ENCODE peak calls at places on chromosomes 13 and 19, in eight cellular contexts. D is stimulated activated CD4-positive, alpha-beta T cell treated with anti-CD3 and anti-CD28 coated beads, Interleukin-4, amount 100 ng/mL, for 4 hours; F is stimulated activated effector memory CD8-positive, alpha-beta T cell treated with anti-CD3 and anti-CD28 coated beads, Interleukin-12 subunit alpha, Interleukin-12 subunit beta, amount 100 ng/mL, for 72 hours; L is NCI-H1092; Z is T-helper 2 cell; N is SK-MEL-5; O is stimulated activated CD8-positive, alpha-beta memory T cell treated with anti-CD3 and anti-CD28 coated beads, Interleukin-4, amount 100 ng/mL, for 24 hours; R is WTC11. W is an unnamed sample.

GRCh38 chr13:110716235-110716505 is 2.7 kb downstream of the ING1 start:
- DNase-seq in N (peak; percentile 23), Z (no peak), O (no peak), R (no peak), D (no peak), F (no peak), L (no peak), W (no peak)

GRCh38 chr13:28582225-28582891 is 76.6 kb upstream of the POMP start:
- DNase-seq in N (no peak), Z (no peak), D (no peak), O (no peak), F (no peak), R (no peak), L (no peak), W (no peak)

GRCh38 chr19:35882074-35882832 is 13.9 kb downstream of the APLP1 start:
- DNase-seq in Z (peak; percentile 50), O (no peak), N (peak; percentile 86), D (no peak), F (no peak), L (peak; percentile 49), R (no peak), W (peak; percentile 66)

GRCh38 chr13:112728375-112729126 is 38.7 kb downstream of the ATP11A start:
- DNase-seq in Z (no peak), O (no peak), F (no peak), L (no peak), D (no peak), R (no peak), N (no peak), W (no peak)

GRCh38 chr13:31204592-31204991 is 4.8 kb downstream of the B3GLCT start:
- DNase-seq in O (no peak), Z (no peak), D (no peak), L (no peak), N (no peak), F (no peak), R (no peak), W (no peak)

GRCh38 chr13:110625771-110626321 is 10.5 kb downstream of the NAXD start:
- DNase-seq in N (no peak), Z (no peak), R (no peak), L (peak; percentile 19), O (no peak), F (no peak), D (no peak), W (no peak)

GRCh38 chr13:21077360-21078353 is 16.3 kb upstream of the LATS2 start:
- DNase-seq in D (no peak), L (no peak), F (no peak), N (no peak), Z (no peak), O (no peak), R (no peak), W (no peak)

GRCh38 chr19:2779121-2779740 is 3.8 kb downstream of the SGTA start:
- DNase-seq in Z (no peak), R (no peak), F (no peak), D (no peak), O (no peak), L (no peak), N (no peak), W (no peak)

GRCh38 chr19:28889941-28890645 is 322.9 kb downstream of the UQCRFS1 start:
- DNase-seq in F (no peak), R (no peak), L (no peak), N (no peak), Z (no peak), O (no peak), D (no peak), W (no peak)

GRCh38 chr19:3361384-3362216 is 4.8 kb upstream of the NFIC start:
- DNase-seq in Z (no peak), L (no peak), F (no peak), D (no peak), R (no peak), O (no peak), N (no peak), W (no peak)

GRCh38 chr19:2246801-2247361 is 2.2 kb upstream of the AMH start:
- DNase-seq in R (no peak), F (no peak), D (no peak), O (no peak), N (peak; percentile 28), Z (no peak), L (no peak), W (no peak)

GRCh38 chr13:37490176-37490575 is 108.4 kb downstream of the POSTN start:
- DNase-seq in R (no peak), L (no peak), N (no peak), Z (no peak), D (no peak), O (no peak), F (no peak), W (no peak)

GRCh38 chr13:71395053-71395452 is 472.0 kb downstream of the DACH1 start:
- DNase-seq in L (no peak), O (no peak), R (no peak), F (no peak), D (no peak), Z (no peak), N (no peak), W (no peak)

GRCh38 chr13:73681015-73681414 is 453.2 kb downstream of the KLF12 start:
- DNase-seq in D (no peak), Z (no peak), R (no peak), N (no peak), F (no peak), O (no peak), L (no peak), W (no peak)

GRCh38 chr13:74573654-74574053 is 439.4 kb upstream of the KLF12 start:
- DNase-seq in Z (no peak), O (no peak), D (no peak), F (peak; percentile 53), N (peak; percentile 10), R (peak; percentile 70), L (peak; percentile 15), W (no peak)

GRCh38 chr13:21675095-21676007 is 4.5 kb downstream of the FGF9 start:
- DNase-seq in N (no peak), D (peak; percentile 38), O (no peak), L (peak; percentile 84), R (peak; percentile 57), Z (peak; percentile 41), F (peak; percentile 57), W (peak; percentile 31)

GRCh38 chr13:31207630-31208549 is 8.1 kb downstream of the B3GLCT start:
- DNase-seq in R (no peak), O (no peak), L (peak; percentile 21), Z (no peak), F (no peak), N (no peak), D (no peak), W (no peak)

GRCh38 chr13:48891586-48891985 is 84.1 kb upstream of the FNDC3A start:
- DNase-seq in F (no peak), R (no peak), O (no peak), Z (no peak), D (no peak), L (no peak), N (peak; percentile 75), W (no peak)

GRCh38 chr13:53490732-53491131 is 462.1 kb downstream of the OLFM4 start:
- DNase-seq in Z (no peak), O (no peak), R (no peak), N (no peak), F (no peak), L (no peak), D (no peak), W (no peak)

GRCh38 chr19:19873381-19873780 is 7.7 kb downstream of the ZNF253 start:
- DNase-seq in N (no peak), D (no peak), L (no peak), O (no peak), Z (no peak), R (no peak), F (no peak), W (no peak)

GRCh38 chr19:3366104-3366760 is at the start of gene NFIC:
- DNase-seq in D (peak; percentile 51), R (no peak), Z (no peak), O (no peak), F (no peak), L (no peak), N (peak; percentile 32), W (no peak)

GRCh38 chr13:25906211-25906661 is 145.6 kb downstream of the SHISA2 start:
- DNase-seq in R (no peak), N (peak; percentile 71), L (no peak), Z (no peak), D (no peak), F (no peak), O (no peak), W (peak; percentile 26)

GRCh38 chr19:49853852-49854849 is 3.2 kb downstream of the PTOV1 start:
- DNase-seq in D (no peak), L (no peak), R (no peak), O (no peak), Z (no peak), F (peak; percentile 50), N (no peak), W (no peak)

GRCh38 chr13:112056284-112056727 is 10.6 kb upstream of the SOX1 start:
- DNase-seq in N (no peak), F (no peak), D (no peak), O (no peak), Z (no peak), R (peak; percentile 71), L (peak; percentile 69), W (no peak)

GRCh38 chr19:42175952-42176648 is 41.4 kb downstream of the DEDD2 start:
- DNase-seq in L (no peak), Z (no peak), D (peak; percentile 12), F (peak; percentile 68), O (no peak), N (no peak), R (peak; percentile 42), W (no peak)

W was measured in naive B cell.